ENCODE peak calls at places on chromosomes 5 and 9, in five cellular contexts. One of them, this sample, is unnamed.

GRCh38 chr9:85258823-85259370 is 482.9 kb downstream of the AGTPBP1 start:
- DNase-seq in astrocyte: peak
- DNase-seq in NCI-H1417: peak
- DNase-seq in neuronal stem cell: peak
- DNase-seq in ELF-1: peak
- DNase-seq in this sample: peak

GRCh38 chr9:37100317-37100716 is 20.1 kb upstream of the ZCCHC7 start:
- DNase-seq in astrocyte: peak
- DNase-seq in NCI-H1417: no peak
- DNase-seq in neuronal stem cell: no peak
- DNase-seq in ELF-1: no peak
- DNase-seq in this sample: no peak

GRCh38 chr5:43485406-43485805 is 1.7 kb upstream of the TMEM267 start:
- DNase-seq in astrocyte: no peak
- DNase-seq in NCI-H1417: no peak
- DNase-seq in ELF-1: no peak
- DNase-seq in neuronal stem cell: no peak
- DNase-seq in this sample: peak

GRCh38 chr5:1040571-1040970 is 32.0 kb downstream of the NKD2 start:
- DNase-seq in ELF-1: no peak
- DNase-seq in astrocyte: no peak
- DNase-seq in NCI-H1417: no peak
- DNase-seq in neuronal stem cell: no peak
- DNase-seq in this sample: no peak

GRCh38 chr9:33860200-33860871 is 43.4 kb downstream of the UBE2R2 start:
- DNase-seq in ELF-1: no peak
- DNase-seq in neuronal stem cell: no peak
- DNase-seq in astrocyte: peak
- DNase-seq in NCI-H1417: no peak
- DNase-seq in this sample: no peak

GRCh38 chr9:136672431-136673087 is 9.8 kb downstream of the EGFL7 start:
- DNase-seq in ELF-1: no peak
- DNase-seq in neuronal stem cell: no peak
- DNase-seq in astrocyte: no peak
- DNase-seq in NCI-H1417: no peak
- DNase-seq in this sample: no peak

GRCh38 chr9:99105152-99106043 is 485 bp downstream of the TGFBR1 start:
- DNase-seq in NCI-H1417: peak
- DNase-seq in astrocyte: peak
- DNase-seq in ELF-1: peak
- DNase-seq in neuronal stem cell: peak
- DNase-seq in this sample: peak

GRCh38 chr9:79868532-79869189 is 296.9 kb downstream of the TLE4 start:
- DNase-seq in ELF-1: no peak
- DNase-seq in astrocyte: no peak
- DNase-seq in NCI-H1417: no peak
- DNase-seq in neuronal stem cell: no peak
- DNase-seq in this sample: peak

GRCh38 chr5:140348104-140348503 is 1.7 kb upstream of the HBEGF start:
- DNase-seq in neuronal stem cell: no peak
- DNase-seq in astrocyte: no peak
- DNase-seq in NCI-H1417: no peak
- DNase-seq in ELF-1: no peak
- DNase-seq in this sample: no peak

GRCh38 chr9:95507456-95508241 is 9.1 kb downstream of the PTCH1 start:
- DNase-seq in astrocyte: peak
- DNase-seq in NCI-H1417: peak
- DNase-seq in ELF-1: peak
- DNase-seq in neuronal stem cell: no peak
- DNase-seq in this sample: peak

GRCh38 chr5:54135042-54135441 is 175.3 kb downstream of the ARL15 start:
- DNase-seq in NCI-H1417: no peak
- DNase-seq in neuronal stem cell: no peak
- DNase-seq in astrocyte: peak
- DNase-seq in ELF-1: no peak
- DNase-seq in this sample: no peak

GRCh38 chr5:172773481-172774469 is 2.8 kb upstream of the DUSP1 start:
- DNase-seq in neuronal stem cell: no peak
- DNase-seq in astrocyte: peak
- DNase-seq in ELF-1: no peak
- DNase-seq in NCI-H1417: no peak
- DNase-seq in this sample: peak

GRCh38 chr9:92655896-92656536 is 13.9 kb downstream of the IPPK start:
- DNase-seq in astrocyte: no peak
- DNase-seq in neuronal stem cell: no peak
- DNase-seq in NCI-H1417: no peak
- DNase-seq in ELF-1: no peak
- DNase-seq in this sample: no peak

GRCh38 chr9:75962186-75963036 is 71.9 kb downstream of the PCSK5 start:
- DNase-seq in NCI-H1417: no peak
- DNase-seq in neuronal stem cell: no peak
- DNase-seq in astrocyte: no peak
- DNase-seq in ELF-1: no peak
- DNase-seq in this sample: no peak

GRCh38 chr9:113505963-113506624 is 42.6 kb downstream of the RGS3 start:
- DNase-seq in astrocyte: no peak
- DNase-seq in neuronal stem cell: peak
- DNase-seq in NCI-H1417: no peak
- DNase-seq in ELF-1: peak
- DNase-seq in this sample: no peak

GRCh38 chr5:34686762-34687268 is 30.7 kb downstream of the RAI14 start:
- DNase-seq in neuronal stem cell: no peak
- DNase-seq in ELF-1: peak
- DNase-seq in astrocyte: peak
- DNase-seq in NCI-H1417: no peak
- DNase-seq in this sample: peak

GRCh38 chr9:4740623-4741364 is at the start of gene AK3:
- DNase-seq in neuronal stem cell: peak
- DNase-seq in NCI-H1417: peak
- DNase-seq in astrocyte: peak
- DNase-seq in ELF-1: peak
- DNase-seq in this sample: peak

This sample was measured in NB4.